ENCODE peak calls at places on chromosomes 1 and 21, in ten cellular contexts. M is Caki2; O is NCI-H1048; J is activated gamma-delta T cell; F is activated CD4-positive, alpha-beta T cell treated with anti-CD3 and anti-CD28 coated beads, Interleukin-2, amount 50 U/mL, for 1 hour; C is AML-193; H is caudate nucleus; X is MG63; N is effector CD4-positive, alpha-beta T cell; R is AG04450. D is an unnamed sample.

GRCh38 chr1:225343618-225344017 is 84.2 kb downstream of the LBR start:
- DNase-seq in C (peak; percentile 55), N (no peak), J (no peak), M (no peak), O (no peak), F (no peak), X (no peak), R (no peak), H (no peak), D (no peak)

GRCh38 chr1:216742625-216743024 is 19.4 kb upstream of the ESRRG start:
- DNase-seq in O (no peak), M (no peak), J (no peak), H (no peak), X (no peak), F (no peak), N (no peak), R (no peak), C (no peak), D (no peak)

GRCh38 chr1:211654838-211655787 is 20.3 kb downstream of the NEK2 start:
- DNase-seq in R (peak; percentile 74), C (peak; percentile 62), N (peak; percentile 73), J (peak; percentile 38), O (peak; percentile 92), F (peak; percentile 84), H (peak; percentile 68), X (peak; percentile 84), M (peak; percentile 72), D (peak; percentile 68)

GRCh38 chr1:162908236-162908635 is 47.3 kb upstream of the CCDC190 start:
- DNase-seq in J (no peak), M (no peak), N (no peak), X (no peak), C (no peak), O (no peak), R (no peak), F (no peak), H (no peak), D (no peak)

GRCh38 chr1:220787069-220787614 is 429 bp downstream of the MTARC1 start:
- DNase-seq in J (no peak), H (peak; percentile 20), X (no peak), C (no peak), O (peak; percentile 66), R (no peak), M (no peak), N (no peak), F (no peak), D (no peak)

GRCh38 chr1:177385760-177386698 is 215.3 kb downstream of the BRINP2 start:
- DNase-seq in J (no peak), X (peak; percentile 37), H (no peak), O (no peak), N (no peak), F (no peak), M (no peak), C (no peak), R (no peak), D (no peak)

GRCh38 chr1:147670319-147671003 is at the start of gene ACP6:
- DNase-seq in H (peak; percentile 94), M (peak; percentile 90), C (peak; percentile 55), N (peak; percentile 79), J (peak; percentile 48), F (peak; percentile 83), X (peak; percentile 97), R (peak; percentile 85), O (peak; percentile 89), D (peak; percentile 89)

GRCh38 chr1:31244326-31244725 is 4.6 kb upstream of the NKAIN1 start:
- DNase-seq in C (no peak), F (no peak), M (no peak), O (no peak), R (no peak), H (no peak), X (no peak), J (no peak), N (no peak), D (no peak)

GRCh38 chr1:170592591-170593111 is 60.7 kb downstream of the GORAB start:
- DNase-seq in F (no peak), M (no peak), C (no peak), R (no peak), O (no peak), N (no peak), X (no peak), H (no peak), J (no peak), D (no peak)

GRCh38 chr1:228348708-228349467 is 57.7 kb downstream of the TRIM11 start:
- DNase-seq in R (no peak), C (no peak), M (no peak), J (no peak), X (no peak), F (no peak), H (no peak), O (no peak), N (no peak), D (no peak)

GRCh38 chr1:236425031-236425663 is 31.1 kb downstream of the EDARADD start:
- DNase-seq in X (no peak), F (peak; percentile 9), N (no peak), C (no peak), J (no peak), R (no peak), O (no peak), M (peak; percentile 19), H (no peak), D (no peak)

GRCh38 chr21:15242906-15243305 is 178.1 kb upstream of the NRIP1 start:
- DNase-seq in O (no peak), J (no peak), N (no peak), R (no peak), M (no peak), X (no peak), C (no peak), F (no peak), H (no peak), D (no peak)

GRCh38 chr1:43232482-43232881 is 37.3 kb upstream of the TMEM125 start:
- DNase-seq in F (no peak), R (no peak), O (no peak), C (no peak), X (no peak), J (no peak), H (no peak), M (no peak), N (no peak), D (no peak)

GRCh38 chr1:72288886-72289285 is 6.5 kb upstream of the NEGR1 start:
- DNase-seq in X (no peak), J (no peak), F (no peak), C (peak; percentile 61), H (no peak), N (no peak), O (no peak), M (no peak), R (no peak), D (no peak)

GRCh38 chr1:228276361-228276831 is 68.6 kb downstream of the OBSCN start:
- DNase-seq in F (no peak), J (no peak), M (no peak), C (no peak), R (no peak), H (no peak), O (no peak), N (no peak), X (no peak), D (no peak)

GRCh38 chr1:21344750-21345443 is 54.6 kb upstream of the ECE1 start:
- DNase-seq in F (no peak), N (no peak), C (no peak), J (no peak), X (no peak), O (no peak), R (no peak), H (no peak), M (no peak), D (peak; percentile 55)

GRCh38 chr1:21594935-21595897 is 73.9 kb downstream of the RAP1GAP start:
- DNase-seq in H (no peak), C (peak; percentile 19), J (no peak), X (peak; percentile 59), M (peak; percentile 54), O (no peak), F (peak; percentile 33), R (no peak), N (peak; percentile 18), D (no peak)

GRCh38 chr1:65323246-65323645 is 13.9 kb downstream of the DNAJC6 start:
- DNase-seq in H (no peak), X (no peak), F (no peak), C (no peak), O (no peak), J (no peak), R (no peak), N (no peak), M (no peak), D (no peak)

GRCh38 chr1:40664167-40664537 is 1.3 kb downstream of the RIMS3 start:
- DNase-seq in F (no peak), X (no peak), H (no peak), J (no peak), C (no peak), N (no peak), R (no peak), O (no peak), M (no peak), D (no peak)

GRCh38 chr1:219247441-219247840 is 73.8 kb downstream of the LYPLAL1 start:
- DNase-seq in O (no peak), H (no peak), C (no peak), X (no peak), R (no peak), M (no peak), J (no peak), F (no peak), N (no peak), D (no peak)

GRCh38 chr1:14674030-14674429 is 75.5 kb downstream of the KAZN start:
- DNase-seq in N (no peak), R (no peak), J (no peak), X (no peak), F (no peak), C (no peak), H (no peak), O (no peak), M (no peak), D (no peak)

GRCh38 chr1:87940410-87940809 is 611.7 kb downstream of the LMO4 start:
- DNase-seq in O (no peak), J (no peak), X (no peak), C (no peak), N (no peak), R (no peak), M (no peak), H (no peak), F (no peak), D (no peak)

GRCh38 chr1:26177182-26177684 is at the start of gene CNKSR1:
- DNase-seq in N (no peak), O (no peak), F (no peak), R (no peak), J (no peak), X (no peak), M (no peak), H (no peak), C (no peak), D (no peak)

GRCh38 chr1:150629115-150629928 is at the start of gene ENSA:
- DNase-seq in R (peak; percentile 99), J (peak; percentile 82), H (peak; percentile 97), N (peak; percentile 94), M (peak; percentile 99), O (peak; percentile 100), X (peak; percentile 99), F (peak; percentile 92), C (peak; percentile 98), D (peak; percentile 98)

GRCh38 chr1:78619803-78620579 is at the start of gene IFI44L:
- DNase-seq in H (no peak), N (peak; percentile 29), C (no peak), O (no peak), F (peak; percentile 55), M (peak; percentile 67), X (peak; percentile 31), R (peak; percentile 13), J (no peak), D (peak; percentile 63)

GRCh38 chr1:203147376-203147775 is 19.9 kb downstream of the ADORA1 start:
- DNase-seq in J (no peak), X (no peak), N (no peak), C (no peak), R (no peak), F (no peak), O (no peak), M (no peak), H (peak; percentile 34), D (no peak)

GRCh38 chr1:44016875-44017400 is 14.3 kb downstream of the SLC6A9 start:
- DNase-seq in H (no peak), R (no peak), X (no peak), J (no peak), M (no peak), O (no peak), F (no peak), C (no peak), N (no peak), D (no peak)